ENCODE peak calls at places on chromosome 11, in nine cellular contexts. T, P, V, Q, W, O, X, J and E are unnamed samples.
A peak's percentile ranks its signal among the peaks of the same experiment; 100 is the strongest.

GRCh38 chr11:100677796-100678195 is 9.3 kb upstream of the ARHGAP42 start:
- DNase-seq in J (no peak), Q (no peak), V (no peak), P (no peak), W (no peak), X (no peak), T (no peak), O (no peak), E (no peak)

GRCh38 chr11:130427049-130427388 is 1.4 kb downstream of the ADAMTS8 start:
- DNase-seq in O (no peak), X (no peak), P (no peak), Q (no peak), V (no peak), T (no peak), J (no peak), W (no peak), E (no peak)

GRCh38 chr11:15157181-15157580 is 42.5 kb downstream of the INSC start:
- DNase-seq in T (no peak), V (no peak), Q (no peak), X (no peak), O (no peak), W (no peak), J (no peak), P (no peak), E (peak; percentile 55)

GRCh38 chr11:71329731-71330130 is 77.4 kb upstream of the SHANK2 start:
- DNase-seq in O (no peak), X (no peak), T (no peak), P (no peak), V (peak; percentile 17), J (no peak), Q (no peak), W (no peak), E (no peak)

GRCh38 chr11:117839936-117840813 is 15.6 kb upstream of the FXYD2 start:
- DNase-seq in V (peak; percentile 33), Q (no peak), W (no peak), O (no peak), J (no peak), T (no peak), X (no peak), P (peak; percentile 5), E (no peak)

GRCh38 chr11:11821899-11822298 is 19.9 kb upstream of the USP47 start:
- DNase-seq in X (no peak), T (no peak), P (no peak), J (no peak), O (no peak), V (no peak), Q (no peak), W (no peak), E (no peak)

GRCh38 chr11:55367674-55368073 is at the start of gene OR4A15:
- DNase-seq in V (no peak), J (no peak), T (no peak), O (no peak), W (no peak), Q (no peak), P (no peak), X (no peak), E (no peak)

GRCh38 chr11:15969281-15969680 is 387.1 kb downstream of the SOX6 start:
- DNase-seq in Q (peak; percentile 49), W (peak; percentile 53), O (peak; percentile 54), V (no peak), T (peak; percentile 61), J (no peak), X (peak; percentile 68), P (peak; percentile 50), E (peak; percentile 70)

GRCh38 chr11:110082899-110083298 is 10.3 kb upstream of the ZC3H12C start:
- DNase-seq in T (no peak), W (no peak), J (no peak), X (no peak), P (no peak), V (no peak), Q (no peak), O (no peak), E (no peak)

GRCh38 chr11:119192111-119192510 is 6.8 kb downstream of the NHERF4 start:
- DNase-seq in J (no peak), Q (no peak), O (no peak), W (no peak), X (no peak), P (no peak), T (no peak), V (no peak), E (no peak)

GRCh38 chr11:59992420-59992819 is 24.6 kb upstream of the OOSP4B start:
- DNase-seq in O (no peak), P (no peak), J (no peak), T (no peak), X (no peak), Q (no peak), W (no peak), V (no peak), E (no peak)

GRCh38 chr11:16791494-16791961 is 53.1 kb downstream of the C11orf58 start:
- DNase-seq in Q (peak; percentile 55), W (peak; percentile 38), J (no peak), V (no peak), X (no peak), P (no peak), O (no peak), T (peak; percentile 49), E (peak; percentile 61)

GRCh38 chr11:92211576-92212167 is 12.9 kb upstream of the FAT3 start:
- DNase-seq in O (peak; percentile 61), X (peak; percentile 20), J (peak; percentile 33), P (no peak), W (no peak), V (no peak), T (no peak), Q (peak; percentile 29), E (peak; percentile 24)

GRCh38 chr11:26286472-26287066 is 45.4 kb upstream of the ANO3 start:
- DNase-seq in V (no peak), T (no peak), O (peak; percentile 62), P (no peak), X (no peak), Q (no peak), W (no peak), J (peak; percentile 63), E (peak; percentile 19)

GRCh38 chr11:67405688-67406339 is 1.9 kb downstream of the TBC1D10C start:
- DNase-seq in P (no peak), Q (no peak), X (no peak), V (no peak), J (no peak), W (no peak), O (no peak), T (no peak), E (no peak)
- H3K4me3 ChIP-seq in P (no peak overlapping the region), Q (no peak overlapping the region), X (no peak overlapping the region), V (peak overlapping the region; percentile 49), J (no peak overlapping the region), W (no peak overlapping the region), O (no peak overlapping the region), T (no peak overlapping the region), E (no peak overlapping the region)

GRCh38 chr11:108530426-108530825 is 32.2 kb upstream of the POGLUT3 start:
- DNase-seq in P (no peak), O (no peak), Q (no peak), X (no peak), T (no peak), V (no peak), J (no peak), W (no peak), E (no peak)
- H3K9me3 ChIP-seq in P (no peaks in the 10 kb centered on the region), O (no peaks in the 10 kb centered on the region), Q (no peaks in the 10 kb centered on the region), X (no peaks in the 10 kb centered on the region), T (no peaks in the 10 kb centered on the region), V (no peaks in the 10 kb centered on the region), J (no peaks in the 10 kb centered on the region), W (no peaks in the 10 kb centered on the region), E (no peaks in the 10 kb centered on the region)

GRCh38 chr11:1560011-1560579 is 12.0 kb downstream of the DUSP8 start:
- DNase-seq in T (no peak), O (no peak), J (no peak), X (no peak), W (no peak), V (peak; percentile 61), Q (no peak), P (no peak), E (no peak)

GRCh38 chr11:1559103-1559951 is 12.7 kb downstream of the DUSP8 start:
- DNase-seq in T (peak; percentile 52), X (peak; percentile 99), Q (peak; percentile 95), O (no peak), P (peak; percentile 89), W (peak; percentile 94), V (peak; percentile 96), J (no peak), E (peak; percentile 99)

GRCh38 chr11:1561266-1561665 is 10.8 kb downstream of the DUSP8 start:
- DNase-seq in X (no peak), O (no peak), J (no peak), P (no peak), T (no peak), W (no peak), V (peak; percentile 58), Q (no peak), E (no peak)

GRCh38 chr11:1561955-1562354 is 10.1 kb downstream of the DUSP8 start:
- DNase-seq in J (no peak), P (no peak), X (no peak), T (no peak), W (no peak), V (peak; percentile 56), Q (no peak), O (no peak), E (no peak)

DNA sequence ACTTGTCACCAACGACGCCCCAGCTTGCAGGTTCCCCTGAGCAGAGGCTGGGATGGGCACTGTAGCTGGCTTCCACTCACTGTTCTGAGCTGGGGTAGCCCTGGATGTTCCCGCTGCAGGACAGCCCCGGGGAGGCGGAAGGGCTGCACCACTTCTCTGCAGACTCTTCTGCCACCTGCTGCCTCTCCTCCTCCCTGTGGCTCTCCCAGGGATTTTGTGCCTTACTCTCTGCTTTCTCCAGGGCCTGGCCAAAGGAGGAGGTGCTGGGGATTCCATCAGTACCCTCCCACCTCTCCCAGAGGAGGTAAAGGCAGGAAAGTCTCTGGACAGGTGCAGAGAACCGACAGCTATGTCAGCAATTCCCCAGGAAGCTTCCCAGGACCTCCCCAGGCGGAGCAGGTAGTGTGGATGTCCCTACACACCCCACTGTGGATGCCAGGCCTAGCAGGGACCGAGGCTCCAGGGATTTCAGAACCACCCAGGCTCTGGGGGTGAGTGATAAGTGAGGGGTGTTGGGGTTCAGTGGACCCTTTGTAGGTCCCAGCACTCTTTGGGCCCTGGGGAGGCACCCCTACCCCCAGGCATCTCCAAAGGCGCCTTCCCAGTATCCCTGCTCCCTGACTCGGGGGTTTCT is 11.3 kb downstream of the DUSP8 start:
- DNase-seq in X (no peak), T (no peak), V (no peak), J (no peak), P (no peak), W (no peak), Q (no peak), O (no peak), E (no peak)
- H3K27me3 ChIP-seq in X (no peaks in the 10 kb centered on the region), T (no peaks in the 10 kb centered on the region), V (no peaks in the 10 kb centered on the region), J (no peaks in the 10 kb centered on the region), P (no peaks in the 10 kb centered on the region), W (no peaks in the 10 kb centered on the region), Q (no peaks in the 10 kb centered on the region), O (peaks cover 78% of the 10 kb centered on the region), E (no peaks in the 10 kb centered on the region)

DNA sequence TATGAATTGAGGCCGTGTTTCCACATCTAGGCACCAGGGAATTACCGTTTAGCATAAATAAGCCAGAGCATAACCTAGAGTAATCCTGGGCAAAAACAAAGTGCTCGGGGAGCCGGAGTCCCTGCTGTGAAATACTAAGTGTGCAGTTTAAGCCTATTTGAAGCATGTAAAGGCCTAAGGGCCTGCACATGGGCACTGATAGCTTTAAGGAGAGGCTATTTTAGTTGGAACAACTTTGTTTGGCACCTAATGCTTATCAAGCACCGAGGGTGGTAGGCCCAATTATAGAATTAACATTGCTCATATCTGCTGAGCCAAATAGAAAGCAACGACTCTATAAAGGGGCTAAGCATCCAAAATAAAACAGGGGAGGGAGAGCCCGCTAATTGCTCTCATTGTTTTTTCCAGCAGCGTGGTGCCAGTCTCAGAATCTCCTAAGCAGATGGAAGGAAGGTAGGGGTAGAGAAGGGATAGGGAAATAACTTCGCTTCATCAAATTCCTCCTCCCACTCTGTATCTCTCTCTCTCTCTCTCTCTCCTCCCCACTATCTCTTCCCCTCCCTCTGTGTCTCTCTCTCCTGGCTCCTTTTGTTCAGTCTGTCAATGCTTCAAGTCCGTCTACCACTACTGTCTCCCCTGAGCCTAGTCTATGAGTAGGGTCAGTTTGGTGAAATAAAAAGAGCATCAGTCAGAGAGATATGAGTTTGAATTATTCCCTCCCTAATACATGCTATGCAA is 292.8 kb downstream of the NXPE2 start:
- DNase-seq in W (no peak), O (no peak), P (no peak), X (no peak), Q (no peak), J (no peak), V (no peak), T (no peak), E (no peak)
- H3K4me3 ChIP-seq in W (no peak overlapping the region), O (no peak overlapping the region), P (peak overlapping the region; percentile 11), X (no peak overlapping the region), Q (no peak overlapping the region), J (no peak overlapping the region), V (no peak overlapping the region), T (no peak overlapping the region), E (no peak overlapping the region)